ENCODE peak calls at places on chromosomes 4 and X, in eight cellular contexts. B is CD8-positive, alpha-beta memory T cell; K is NAMALWA; P is hypothalamus; D is Daoy; R is foreskin fibroblast; T is NCI-H460; V is HS-5. J is an unnamed sample.

GRCh38 chrX:115330498-115331138 is 41.1 kb downstream of the LUZP4 start:
- DNase-seq in B (peak), K (peak), P (peak), D (peak), R (no peak), T (peak), V (no peak), J (peak)

GRCh38 chr4:67542076-67542475 is 3.2 kb downstream of the CENPC start:
- DNase-seq in B (no peak), K (no peak), P (no peak), D (no peak), R (no peak), T (no peak), V (no peak), J (no peak)

GRCh38 chrX:154116514-154116913 is 19.0 kb upstream of the MECP2 start:
- DNase-seq in B (no peak), K (no peak), P (no peak), D (no peak), R (no peak), T (no peak), V (no peak), J (no peak)

GRCh38 chr4:53786632-53787031 is 195.3 kb upstream of the LNX1 start:
- DNase-seq in B (no peak), K (no peak), P (no peak), D (no peak), R (peak), T (no peak), V (no peak), J (no peak)

GRCh38 chr4:141636077-141636770 is at the start of gene IL15:
- DNase-seq in B (peak), K (no peak), P (peak), D (peak), R (peak), T (peak), V (no peak), J (peak)

GRCh38 chrX:10103023-10103422 is 53.8 kb upstream of the CLCN4 start:
- DNase-seq in B (no peak), K (no peak), P (no peak), D (peak), R (peak), T (no peak), V (no peak), J (no peak)

GRCh38 chrX:20139966-20140365 is 1.7 kb downstream of the EIF1AX start:
- DNase-seq in B (no peak), K (no peak), P (no peak), D (no peak), R (peak), T (no peak), V (no peak), J (no peak)

GRCh38 chr4:25787891-25788331 is 74.9 kb downstream of the SEL1L3 start:
- DNase-seq in B (no peak), K (no peak), P (no peak), D (no peak), R (no peak), T (no peak), V (no peak), J (no peak)

GRCh38 chr4:1808396-1808795 is 15.3 kb downstream of the FGFR3 start:
- DNase-seq in B (no peak), K (no peak), P (no peak), D (no peak), R (no peak), T (no peak), V (no peak), J (no peak)

GRCh38 chr4:183765121-183765990 is 106.3 kb downstream of the TRAPPC11 start:
- DNase-seq in B (no peak), K (no peak), P (no peak), D (peak), R (no peak), T (no peak), V (no peak), J (no peak)

GRCh38 chrX:110167952-110168451 is 149.9 kb downstream of the AMMECR1 start:
- DNase-seq in B (peak), K (peak), P (no peak), D (peak), R (peak), T (peak), V (no peak), J (no peak)

GRCh38 chrX:9495496-9495895 is 30.6 kb downstream of the TBL1X start:
- DNase-seq in B (no peak), K (no peak), P (no peak), D (no peak), R (no peak), T (no peak), V (no peak), J (no peak)

GRCh38 chr4:128862608-128863313 is 53.3 kb downstream of the JADE1 start:
- DNase-seq in B (peak), K (peak), P (no peak), D (no peak), R (no peak), T (no peak), V (no peak), J (no peak)

GRCh38 chr4:163895369-163896005 is 401.0 kb downstream of the TMA16 start:
- DNase-seq in B (peak), K (no peak), P (no peak), D (peak), R (no peak), T (no peak), V (no peak), J (no peak)

GRCh38 chr4:67531349-67531748 is 14.0 kb downstream of the CENPC start:
- DNase-seq in B (no peak), K (no peak), P (no peak), D (no peak), R (no peak), T (no peak), V (no peak), J (no peak)

GRCh38 chr4:153222790-153223417 is 18.7 kb downstream of the TRIM2 start:
- DNase-seq in B (peak), K (no peak), P (peak), D (peak), R (no peak), T (no peak), V (no peak), J (peak)

GRCh38 chr4:187175197-187175596 is 451.5 kb upstream of the FAT1 start:
- DNase-seq in B (no peak), K (no peak), P (no peak), D (no peak), R (no peak), T (no peak), V (no peak), J (no peak)

GRCh38 chr4:174389439-174389838 is 105.7 kb downstream of the CEP44 start:
- DNase-seq in B (no peak), K (no peak), P (no peak), D (no peak), R (no peak), T (no peak), V (no peak), J (no peak)

GRCh38 chr4:25928956-25929336 is 14.9 kb downstream of the SMIM20 start:
- DNase-seq in B (no peak), K (no peak), P (no peak), D (peak), R (peak), T (no peak), V (no peak), J (no peak)

GRCh38 chr4:76896731-76897521 is 1.0 kb downstream of the SOWAHB start:
- DNase-seq in B (peak), K (no peak), P (no peak), D (peak), R (peak), T (peak), V (no peak), J (peak)

GRCh38 chr4:107034982-107035710 is 967 bp downstream of the DKK2 start:
- DNase-seq in B (no peak), K (no peak), P (peak), D (peak), R (no peak), T (no peak), V (no peak), J (no peak)

GRCh38 chrX:11309220-11309619 is 16.0 kb downstream of the AMELX start:
- DNase-seq in B (no peak), K (no peak), P (no peak), D (no peak), R (no peak), T (no peak), V (no peak), J (no peak)

GRCh38 chr4:127997534-127998388 is 32.6 kb downstream of the ABHD18 start:
- DNase-seq in B (no peak), K (peak), P (no peak), D (peak), R (no peak), T (no peak), V (peak), J (peak)

GRCh38 chr4:126130200-126130599 is 815.4 kb downstream of the FAT4 start:
- DNase-seq in B (no peak), K (no peak), P (no peak), D (no peak), R (peak), T (no peak), V (no peak), J (no peak)

GRCh38 chrX:114344756-114345155 is 239.1 kb upstream of the HTR2C start:
- DNase-seq in B (no peak), K (peak), P (no peak), D (peak), R (peak), T (peak), V (peak), J (peak)

GRCh38 chr4:26161030-26161824 is 159.6 kb upstream of the RBPJ start:
- DNase-seq in B (no peak), K (peak), P (no peak), D (peak), R (no peak), T (no peak), V (no peak), J (no peak)

GRCh38 chr4:95693594-95693993 is 144.8 kb upstream of the UNC5C start:
- DNase-seq in B (no peak), K (peak), P (no peak), D (no peak), R (no peak), T (no peak), V (no peak), J (peak)

J was measured in MM.1S.